ENCODE peak calls at places on chromosomes 2 and 18, in six cellular contexts. One of them, this sample, is unnamed.
A peak's percentile ranks its signal among the peaks of the same experiment; 100 is the strongest.

GRCh38 chr2:120729410-120730052 is 6.1 kb upstream of the GLI2 start:
- DNase-seq in SK-N-SH: no peak
- DNase-seq in fibroblast of lung: peak; percentile 82
- DNase-seq in GM23338: no peak
- DNase-seq in OCI-LY7: no peak
- DNase-seq in neural progenitor cell: no peak
- DNase-seq in this sample: peak; percentile 89

GRCh38 chr2:113192459-113193100 is 18.8 kb downstream of the PSD4 start:
- DNase-seq in OCI-LY7: no peak
- DNase-seq in neural progenitor cell: peak; percentile 37
- DNase-seq in SK-N-SH: no peak
- DNase-seq in fibroblast of lung: no peak
- DNase-seq in GM23338: peak; percentile 54
- DNase-seq in this sample: peak; percentile 19

GRCh38 chr2:235300368-235301201 is 193.3 kb upstream of the AGAP1 start:
- DNase-seq in neural progenitor cell: no peak
- DNase-seq in OCI-LY7: no peak
- DNase-seq in GM23338: no peak
- DNase-seq in SK-N-SH: no peak
- DNase-seq in fibroblast of lung: peak; percentile 84
- DNase-seq in this sample: peak; percentile 84

GRCh38 chr2:159101755-159102489 is 133.5 kb downstream of the TANC1 start:
- DNase-seq in neural progenitor cell: no peak
- DNase-seq in GM23338: no peak
- DNase-seq in SK-N-SH: no peak
- DNase-seq in OCI-LY7: no peak
- DNase-seq in fibroblast of lung: no peak
- DNase-seq in this sample: no peak

GRCh38 chr2:35428548-35428947 is 927.0 kb upstream of the CRIM1 start:
- DNase-seq in GM23338: peak; percentile 85
- DNase-seq in fibroblast of lung: peak; percentile 12
- DNase-seq in OCI-LY7: peak; percentile 32
- DNase-seq in neural progenitor cell: peak; percentile 60
- DNase-seq in SK-N-SH: peak; percentile 19
- DNase-seq in this sample: no peak

GRCh38 chr2:142130111-142131015 is 453 bp downstream of the LRP1B start:
- DNase-seq in OCI-LY7: no peak
- DNase-seq in fibroblast of lung: peak; percentile 76
- DNase-seq in neural progenitor cell: peak; percentile 76
- DNase-seq in SK-N-SH: peak; percentile 55
- DNase-seq in GM23338: peak; percentile 88
- DNase-seq in this sample: peak; percentile 66

GRCh38 chr2:102839668-102840388 is 78.0 kb downstream of the TMEM182 start:
- DNase-seq in neural progenitor cell: peak; percentile 74
- DNase-seq in OCI-LY7: peak; percentile 48
- DNase-seq in GM23338: peak; percentile 89
- DNase-seq in SK-N-SH: peak; percentile 40
- DNase-seq in fibroblast of lung: peak; percentile 53
- DNase-seq in this sample: peak; percentile 23

GRCh38 chr2:76711490-76711889 is 810.7 kb downstream of the LRRTM4 start:
- DNase-seq in GM23338: peak; percentile 45
- DNase-seq in neural progenitor cell: peak; percentile 29
- DNase-seq in SK-N-SH: no peak
- DNase-seq in OCI-LY7: no peak
- DNase-seq in fibroblast of lung: no peak
- DNase-seq in this sample: no peak

GRCh38 chr2:157302492-157303099 is 23.0 kb downstream of the ERMN start:
- DNase-seq in GM23338: peak; percentile 80
- DNase-seq in OCI-LY7: peak; percentile 67
- DNase-seq in SK-N-SH: peak; percentile 37
- DNase-seq in fibroblast of lung: peak; percentile 63
- DNase-seq in neural progenitor cell: peak; percentile 82
- DNase-seq in this sample: peak; percentile 70

GRCh38 chr18:75574197-75574596 is 146.7 kb upstream of the SMIM21 start:
- DNase-seq in neural progenitor cell: no peak
- DNase-seq in GM23338: no peak
- DNase-seq in SK-N-SH: no peak
- DNase-seq in OCI-LY7: no peak
- DNase-seq in fibroblast of lung: no peak
- DNase-seq in this sample: no peak

GRCh38 chr2:38622210-38622609 is 19.5 kb upstream of the HNRNPLL start:
- DNase-seq in neural progenitor cell: no peak
- DNase-seq in OCI-LY7: no peak
- DNase-seq in GM23338: no peak
- DNase-seq in fibroblast of lung: no peak
- DNase-seq in SK-N-SH: no peak
- DNase-seq in this sample: peak; percentile 41

GRCh38 chr2:231489990-231490389 is 25.7 kb upstream of the NCL start:
- DNase-seq in OCI-LY7: no peak
- DNase-seq in GM23338: peak; percentile 59
- DNase-seq in SK-N-SH: no peak
- DNase-seq in neural progenitor cell: no peak
- DNase-seq in fibroblast of lung: no peak
- DNase-seq in this sample: no peak

GRCh38 chr2:42053791-42054656 is 6.2 kb downstream of the PKDCC start:
- DNase-seq in fibroblast of lung: no peak
- DNase-seq in GM23338: no peak
- DNase-seq in SK-N-SH: no peak
- DNase-seq in neural progenitor cell: no peak
- DNase-seq in OCI-LY7: no peak
- DNase-seq in this sample: peak; percentile 91

GRCh38 chr2:12607971-12608370 is 108.8 kb upstream of the TRIB2 start:
- DNase-seq in OCI-LY7: no peak
- DNase-seq in neural progenitor cell: no peak
- DNase-seq in SK-N-SH: no peak
- DNase-seq in GM23338: no peak
- DNase-seq in fibroblast of lung: no peak
- DNase-seq in this sample: no peak

GRCh38 chr2:88471083-88471942 is 18.8 kb upstream of the FOXI3 start:
- DNase-seq in fibroblast of lung: no peak
- DNase-seq in SK-N-SH: no peak
- DNase-seq in neural progenitor cell: peak; percentile 20
- DNase-seq in OCI-LY7: no peak
- DNase-seq in GM23338: peak; percentile 45
- DNase-seq in this sample: no peak

GRCh38 chr18:73509460-73509859 is 638.2 kb downstream of the FBXO15 start:
- DNase-seq in SK-N-SH: no peak
- DNase-seq in GM23338: no peak
- DNase-seq in neural progenitor cell: no peak
- DNase-seq in fibroblast of lung: peak; percentile 9
- DNase-seq in OCI-LY7: no peak
- DNase-seq in this sample: no peak

GRCh38 chr2:203396667-203397066 is 68.5 kb downstream of the ABI2 start:
- DNase-seq in GM23338: peak; percentile 90
- DNase-seq in fibroblast of lung: no peak
- DNase-seq in SK-N-SH: peak; percentile 16
- DNase-seq in neural progenitor cell: peak; percentile 39
- DNase-seq in OCI-LY7: no peak
- DNase-seq in this sample: no peak

GRCh38 chr2:25197336-25198208 is 29.2 kb upstream of the POMC start:
- DNase-seq in fibroblast of lung: no peak
- DNase-seq in SK-N-SH: no peak
- DNase-seq in OCI-LY7: no peak
- DNase-seq in GM23338: peak; percentile 39
- DNase-seq in neural progenitor cell: no peak
- DNase-seq in this sample: peak; percentile 89

GRCh38 chr2:26647981-26648380 is 6.8 kb upstream of the CIB4 start:
- DNase-seq in SK-N-SH: no peak
- DNase-seq in neural progenitor cell: no peak
- DNase-seq in OCI-LY7: no peak
- DNase-seq in GM23338: no peak
- DNase-seq in fibroblast of lung: no peak
- DNase-seq in this sample: no peak

GRCh38 chr18:37501136-37501535 is 64.5 kb downstream of the CELF4 start:
- DNase-seq in OCI-LY7: no peak
- DNase-seq in neural progenitor cell: no peak
- DNase-seq in SK-N-SH: no peak
- DNase-seq in fibroblast of lung: no peak
- DNase-seq in GM23338: no peak
- DNase-seq in this sample: no peak

GRCh38 chr18:21980744-21981143 is 188.6 kb upstream of the GATA6 start:
- DNase-seq in neural progenitor cell: no peak
- DNase-seq in OCI-LY7: no peak
- DNase-seq in SK-N-SH: no peak
- DNase-seq in GM23338: no peak
- DNase-seq in fibroblast of lung: no peak
- DNase-seq in this sample: no peak

GRCh38 chr2:232523682-232524597 is 2.0 kb upstream of the CHRND start:
- DNase-seq in SK-N-SH: peak; percentile 87
- DNase-seq in neural progenitor cell: peak; percentile 92
- DNase-seq in GM23338: peak; percentile 95
- DNase-seq in OCI-LY7: peak; percentile 57
- DNase-seq in fibroblast of lung: peak; percentile 15
- DNase-seq in this sample: peak; percentile 92

GRCh38 chr2:237475704-237476107 is 11.3 kb upstream of the MLPH start:
- DNase-seq in SK-N-SH: no peak
- DNase-seq in OCI-LY7: peak; percentile 4
- DNase-seq in fibroblast of lung: no peak
- DNase-seq in GM23338: no peak
- DNase-seq in neural progenitor cell: no peak
- DNase-seq in this sample: peak; percentile 97

GRCh38 chr18:68467966-68468365 is 246.9 kb downstream of the TMX3 start:
- DNase-seq in SK-N-SH: peak; percentile 17
- DNase-seq in neural progenitor cell: no peak
- DNase-seq in GM23338: no peak
- DNase-seq in fibroblast of lung: no peak
- DNase-seq in OCI-LY7: no peak
- DNase-seq in this sample: no peak
- H2AFZ ChIP-seq in SK-N-SH: peak overlapping the region; percentile 6
- H2AFZ ChIP-seq in neural progenitor cell: no peak overlapping the region
- H2AFZ ChIP-seq in GM23338: peak overlapping the region; percentile 70
- H2AFZ ChIP-seq in fibroblast of lung: no peak overlapping the region
- H2AFZ ChIP-seq in OCI-LY7: no peak overlapping the region
- H2AFZ ChIP-seq in this sample: peak overlapping the region; percentile 44

GRCh38 chr2:20641123-20641985 is 9.5 kb downstream of the HS1BP3 start:
- DNase-seq in GM23338: no peak
- DNase-seq in SK-N-SH: no peak
- DNase-seq in neural progenitor cell: no peak
- DNase-seq in fibroblast of lung: peak; percentile 43
- DNase-seq in OCI-LY7: no peak
- DNase-seq in this sample: peak; percentile 97
- H3K27ac ChIP-seq in GM23338: no peak overlapping the region
- H3K27ac ChIP-seq in SK-N-SH: no peak overlapping the region
- H3K27ac ChIP-seq in neural progenitor cell: no peak overlapping the region
- H3K27ac ChIP-seq in fibroblast of lung: peak overlapping the region; percentile 47
- H3K27ac ChIP-seq in OCI-LY7: no peak overlapping the region
- H3K27ac ChIP-seq in this sample: peak overlapping the region; percentile 78

GRCh38 chr2:239268549-239268948 is 132.3 kb downstream of the HDAC4 start:
- DNase-seq in SK-N-SH: no peak
- DNase-seq in OCI-LY7: no peak
- DNase-seq in GM23338: no peak
- DNase-seq in fibroblast of lung: no peak
- DNase-seq in neural progenitor cell: no peak
- DNase-seq in this sample: peak; percentile 31
- H4K20me1 ChIP-seq in SK-N-SH: no peaks in the 10 kb centered on the region
- H4K20me1 ChIP-seq in OCI-LY7: peaks cover 19% of the 10 kb centered on the region
- H4K20me1 ChIP-seq in GM23338: peaks cover 10% of the 10 kb centered on the region
- H4K20me1 ChIP-seq in fibroblast of lung: no peaks in the 10 kb centered on the region
- H4K20me1 ChIP-seq in neural progenitor cell: peaks cover 99% of the 10 kb centered on the region
- H4K20me1 ChIP-seq in this sample: peaks cover 3% of the 10 kb centered on the region

GRCh38 chr2:61470122-61470951 is 550 bp downstream of the USP34 start:
- DNase-seq in fibroblast of lung: no peak
- DNase-seq in neural progenitor cell: peak; percentile 96
- DNase-seq in OCI-LY7: peak; percentile 48
- DNase-seq in SK-N-SH: peak; percentile 96
- DNase-seq in GM23338: peak; percentile 90
- DNase-seq in this sample: peak; percentile 96
- H2AFZ ChIP-seq in fibroblast of lung: no peak overlapping the region
- H2AFZ ChIP-seq in neural progenitor cell: no peak overlapping the region
- H2AFZ ChIP-seq in OCI-LY7: no peak overlapping the region
- H2AFZ ChIP-seq in SK-N-SH: no peak overlapping the region
- H2AFZ ChIP-seq in GM23338: no peak overlapping the region
- H2AFZ ChIP-seq in this sample: peak overlapping the region; percentile 65

GRCh38 chr2:9738062-9738717 is 105.1 kb upstream of the TAF1B start:
- DNase-seq in GM23338: no peak
- DNase-seq in neural progenitor cell: no peak
- DNase-seq in fibroblast of lung: no peak
- DNase-seq in SK-N-SH: no peak
- DNase-seq in OCI-LY7: no peak
- DNase-seq in this sample: no peak
- H3K27ac ChIP-seq in GM23338: no peak overlapping the region
- H3K27ac ChIP-seq in neural progenitor cell: no peak overlapping the region
- H3K27ac ChIP-seq in fibroblast of lung: no peak overlapping the region
- H3K27ac ChIP-seq in SK-N-SH: no peak overlapping the region
- H3K27ac ChIP-seq in OCI-LY7: no peak overlapping the region
- H3K27ac ChIP-seq in this sample: no peak overlapping the region